ENCODE peak calls at places on chromosomes 5 and 9, in seven cellular contexts. F, G, L, K, H, R and C are unnamed samples.
A peak's percentile ranks its signal among the peaks of the same experiment; 100 is the strongest.

GRCh38 chr5:115237066-115237465 is 25.6 kb downstream of the PGGT1B start:
- DNase-seq in F (no peak), G (no peak), L (no peak), K (no peak), H (no peak), R (no peak), C (no peak)

GRCh38 chr9:109001275-109001676 is 12.0 kb downstream of the CTNNAL1 start:
- DNase-seq in F (peak; percentile 50), G (no peak), L (no peak), K (peak; percentile 66), H (no peak), R (no peak), C (no peak)

GRCh38 chr9:221989-222776 is 7.5 kb downstream of the DOCK8 start:
- DNase-seq in F (no peak), G (no peak), L (no peak), K (no peak), H (no peak), R (no peak), C (no peak)

GRCh38 chr5:87539839-87540238 is 127.1 kb upstream of the CCNH start:
- DNase-seq in F (no peak), G (no peak), L (no peak), K (no peak), H (no peak), R (no peak), C (no peak)

GRCh38 chr5:168314735-168315411 is 23.4 kb downstream of the WWC1 start:
- DNase-seq in F (peak; percentile 85), G (no peak), L (no peak), K (peak; percentile 84), H (peak; percentile 93), R (peak; percentile 66), C (no peak)

GRCh38 chr5:54491326-54491725 is 26.2 kb upstream of the SNX18 start:
- DNase-seq in F (no peak), G (no peak), L (no peak), K (no peak), H (no peak), R (no peak), C (no peak)

GRCh38 chr5:113212244-113212920 is 222.4 kb downstream of the TSSK1B start:
- DNase-seq in F (peak; percentile 85), G (no peak), L (no peak), K (peak; percentile 81), H (no peak), R (no peak), C (no peak)

GRCh38 chr9:108478871-108479332 is 376.9 kb downstream of the ACTL7B start:
- DNase-seq in F (peak; percentile 80), G (no peak), L (no peak), K (peak; percentile 82), H (no peak), R (no peak), C (no peak)

GRCh38 chr9:130183133-130183762 is 11.0 kb downstream of the NCS1 start:
- DNase-seq in F (peak; percentile 79), G (no peak), L (no peak), K (peak; percentile 69), H (no peak), R (no peak), C (no peak)

GRCh38 chr5:171710451-171711024 is 75.1 kb upstream of the SMIM23 start:
- DNase-seq in F (no peak), G (no peak), L (no peak), K (no peak), H (no peak), R (no peak), C (peak; percentile 17)

GRCh38 chr5:55577353-55578060 is 42.7 kb upstream of the PLPP1 start:
- DNase-seq in F (peak; percentile 87), G (no peak), L (no peak), K (peak; percentile 87), H (no peak), R (peak; percentile 65), C (no peak)

GRCh38 chr9:129183495-129184308 is 5.6 kb upstream of the IER5L start:
- DNase-seq in F (no peak), G (peak; percentile 36), L (no peak), K (no peak), H (no peak), R (no peak), C (no peak)

GRCh38 chr5:180975338-180975737 is 13.3 kb upstream of the BTNL3 start:
- DNase-seq in F (no peak), G (no peak), L (no peak), K (no peak), H (no peak), R (no peak), C (no peak)